ENCODE peak calls at places on chromosomes 12 and 14, in five cellular contexts. X is SK-N-MC; Q is AG10803; T is activated CD8-positive, alpha-beta memory T cell treated with anti-CD3 and anti-CD28 coated beads for 48 hours; M is stimulated activated CD8-positive, alpha-beta memory T cell treated with anti-CD3 and anti-CD28 coated beads, Interleukin-4, amount 100 ng/mL, for 4 hours. F is an unnamed sample.

GRCh38 chr14:97844042-97844441 is 1046.9 kb downstream of the VRK1 start:
- DNase-seq in X (no peak), Q (no peak), T (no peak), M (no peak), F (no peak)

GRCh38 chr14:56002876-56003625 is 115.2 kb upstream of the PELI2 start:
- DNase-seq in X (no peak), Q (no peak), T (peak; percentile 17), M (no peak), F (no peak)

GRCh38 chr12:116773276-116773731 is 35.2 kb downstream of the RNFT2 start:
- DNase-seq in X (no peak), Q (peak; percentile 24), T (no peak), M (no peak), F (no peak)

GRCh38 chr12:131204416-131205311 is 251.0 kb downstream of the ADGRD1 start:
- DNase-seq in X (no peak), Q (no peak), T (no peak), M (no peak), F (no peak)

GRCh38 chr12:129959889-129960288 is 56.1 kb upstream of the TMEM132D start:
- DNase-seq in X (no peak), Q (no peak), T (no peak), M (no peak), F (no peak)

GRCh38 chr12:96064966-96065365 is 29.6 kb upstream of the LTA4H start:
- DNase-seq in X (no peak), Q (no peak), T (no peak), M (no peak), F (no peak)

GRCh38 chr14:103997391-103997790 is 55.1 kb upstream of the RD3L start:
- DNase-seq in X (no peak), Q (no peak), T (no peak), M (no peak), F (no peak)

GRCh38 chr12:126856958-126857357 is 1410.0 kb upstream of the TMEM132C start:
- DNase-seq in X (no peak), Q (no peak), T (no peak), M (no peak), F (no peak)

GRCh38 chr14:99188721-99189120 is 83.3 kb downstream of the BCL11B start:
- DNase-seq in X (peak; percentile 75), Q (no peak), T (no peak), M (no peak), F (no peak)

GRCh38 chr12:12481636-12482035 is 81.0 kb downstream of the DUSP16 start:
- DNase-seq in X (no peak), Q (no peak), T (no peak), M (no peak), F (no peak)

GRCh38 chr14:88563845-88564244 is 1.0 kb downstream of the ZC3H14 start:
- DNase-seq in X (no peak), Q (no peak), T (no peak), M (no peak), F (no peak)

GRCh38 chr12:109544955-109545531 is 28.3 kb downstream of the MMAB start:
- DNase-seq in X (no peak), Q (peak; percentile 38), T (no peak), M (peak; percentile 2), F (no peak)

GRCh38 chr14:55071870-55072640 is 20.6 kb downstream of the MAPK1IP1L start:
- DNase-seq in X (no peak), Q (peak; percentile 93), T (no peak), M (no peak), F (peak; percentile 12)

GRCh38 chr14:75310295-75311059 is 31.8 kb downstream of the FOS start:
- DNase-seq in X (no peak), Q (peak; percentile 86), T (no peak), M (no peak), F (peak; percentile 66)

F was measured in nephron progenitor cell.